ENCODE peak calls at places on chromosome 20, in five cellular contexts. C is aorta, S is kidney, P is spleen, J is mesendoderm. I is an unnamed sample.

GRCh38 chr20:46520976-46521579 is 7.7 kb upstream of the ZNF334 start:
- DNase-seq in J (peak; percentile 91), C (peak; percentile 53), S (no peak), P (peak; percentile 81), I (no peak)

GRCh38 chr20:54026300-54027064 is 43.9 kb downstream of the BCAS1 start:
- DNase-seq in S (no peak), P (no peak), C (no peak), J (no peak), I (no peak)

GRCh38 chr20:39057143-39057542 is 95.0 kb downstream of the DHX35 start:
- DNase-seq in S (no peak), C (no peak), P (no peak), J (no peak), I (no peak)

GRCh38 chr20:46056970-46057855 is 28.2 kb downstream of the SLC12A5 start:
- DNase-seq in J (peak; percentile 69), S (no peak), P (no peak), C (peak; percentile 70), I (peak; percentile 55)

GRCh38 chr20:17856024-17856564 is 112.5 kb downstream of the SNX5 start:
- DNase-seq in P (peak; percentile 83), C (peak; percentile 48), S (no peak), J (no peak), I (no peak)

GRCh38 chr20:1636621-1637020 is 16.8 kb upstream of the SIRPB1 start:
- DNase-seq in C (no peak), S (no peak), J (peak; percentile 46), P (no peak), I (no peak)

GRCh38 chr20:23214903-23215302 is 128.8 kb upstream of the CD93 start:
- DNase-seq in P (no peak), S (no peak), J (no peak), C (no peak), I (no peak)

GRCh38 chr20:23626040-23626620 is 11.6 kb downstream of the CST3 start:
- DNase-seq in S (no peak), P (no peak), J (peak; percentile 29), C (no peak), I (no peak)

GRCh38 chr20:44830995-44831394 is 20.6 kb upstream of the RIMS4 start:
- DNase-seq in J (no peak), P (no peak), C (no peak), S (no peak), I (no peak)

GRCh38 chr20:38523697-38524096 is 51.1 kb downstream of the RALGAPB start:
- DNase-seq in S (no peak), C (no peak), P (no peak), J (peak; percentile 10), I (no peak)

GRCh38 chr20:19021406-19022117 is 190.9 kb upstream of the SLC24A3 start:
- DNase-seq in S (no peak), C (no peak), P (no peak), J (no peak), I (no peak)

GRCh38 chr20:31821427-31821826 is 2.3 kb downstream of the MYLK2 start:
- DNase-seq in P (no peak), J (no peak), C (no peak), S (no peak), I (no peak)

GRCh38 chr20:23245553-23246128 is 105.0 kb upstream of the NXT1 start:
- DNase-seq in C (peak; percentile 82), S (no peak), J (peak; percentile 79), P (peak; percentile 88), I (peak; percentile 46)

GRCh38 chr20:56360133-56360898 is 1.5 kb downstream of the FAM210B start:
- DNase-seq in J (no peak), P (no peak), S (no peak), C (no peak), I (no peak)

GRCh38 chr20:1722513-1723050 is 65.0 kb upstream of the SIRPG start:
- DNase-seq in S (no peak), C (no peak), J (no peak), P (no peak), I (no peak)

GRCh38 chr20:40265872-40266533 is 423.0 kb downstream of the MAFB start:
- DNase-seq in P (no peak), S (no peak), J (peak; percentile 52), C (no peak), I (no peak)

GRCh38 chr20:50003253-50003656 is 20.5 kb downstream of the SNAI1 start:
- DNase-seq in P (no peak), S (no peak), C (no peak), J (no peak), I (no peak)

GRCh38 chr20:58330692-58331091 is 21.2 kb downstream of the RAB22A start:
- DNase-seq in C (no peak), J (no peak), S (no peak), P (no peak), I (peak; percentile 32)

GRCh38 chr20:21520702-21521595 is 7.1 kb upstream of the NKX2-2 start:
- DNase-seq in C (no peak), J (peak; percentile 67), S (no peak), P (no peak), I (no peak)

GRCh38 chr20:57652865-57653545 is 32.8 kb upstream of the ZBP1 start:
- DNase-seq in S (peak; percentile 73), C (no peak), J (no peak), P (peak; percentile 71), I (no peak)

GRCh38 chr20:4957939-4958362 is 43.4 kb downstream of the SLC23A2 start:
- DNase-seq in S (no peak), C (no peak), P (no peak), J (no peak), I (no peak)

GRCh38 chr20:38181207-38181693 is 16.2 kb upstream of the TGM2 start:
- DNase-seq in S (no peak), J (no peak), C (no peak), P (no peak), I (no peak)

GRCh38 chr20:10758446-10758845 is 84.6 kb upstream of the JAG1 start:
- DNase-seq in C (no peak), P (no peak), S (no peak), J (no peak), I (no peak)

GRCh38 chr20:15831201-15831600 is 742.0 kb downstream of the KIF16B start:
- DNase-seq in J (peak; percentile 8), P (no peak), C (no peak), S (no peak), I (no peak)
- H3K4me3 ChIP-seq in J (no peak overlapping the region), P (no peak overlapping the region), C (no peak overlapping the region), S (no peak overlapping the region), I (no peak overlapping the region)

GRCh38 chr20:14334306-14334930 is 3.0 kb downstream of the FLRT3 start:
- DNase-seq in S (no peak), P (no peak), C (no peak), J (peak; percentile 90), I (no peak)
- H3K4me3 ChIP-seq in S (peak overlapping the region; percentile 73), P (no peak overlapping the region), C (no peak overlapping the region), J (no peak overlapping the region), I (peak overlapping the region; percentile 64)

DNA sequence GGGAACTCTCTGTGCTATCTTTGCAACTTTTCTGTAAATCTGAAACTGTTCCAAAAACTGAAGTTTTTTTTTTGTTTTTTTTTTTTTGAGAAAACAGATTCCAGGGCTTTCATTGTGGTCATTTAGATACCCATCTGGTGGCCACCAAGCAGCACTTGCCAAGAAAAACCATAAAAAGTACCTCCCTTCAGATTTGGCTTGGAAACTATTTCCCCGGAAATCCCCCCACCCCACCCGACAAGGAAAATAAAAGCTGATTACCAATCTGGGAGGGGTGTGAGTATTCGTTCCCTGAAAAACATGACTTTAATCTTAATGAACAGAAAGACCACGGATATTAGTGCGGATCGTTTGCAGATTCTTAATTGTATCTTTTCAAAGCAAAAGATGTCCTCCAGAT is 1.9 kb downstream of the NFATC2 start:
- DNase-seq in P (no peak), S (no peak), C (no peak), J (no peak), I (no peak)
- H3K4me3 ChIP-seq in P (peak overlapping the region; percentile 77), S (peak overlapping the region; percentile 45), C (no peak overlapping the region), J (no peak overlapping the region), I (peak overlapping the region; percentile 75)

GRCh38 chr20:25081730-25082497 is at the start of gene VSX1:
- DNase-seq in J (no peak), P (peak; percentile 72), C (no peak), S (no peak), I (no peak)
- H3K4me3 ChIP-seq in J (no peak within 1 kb of the TSS), P (no peak within 1 kb of the TSS), C (no peak within 1 kb of the TSS), S (no peak within 1 kb of the TSS), I (peak within 1 kb of the TSS; percentile 1)

GRCh38 chr20:35542990-35543389 is 1.1 kb downstream of the ERGIC3 start:
- DNase-seq in J (no peak), C (no peak), S (no peak), P (no peak), I (no peak)
- H3K4me3 ChIP-seq in J (no peak overlapping the region), C (no peak overlapping the region), S (peak overlapping the region; percentile 87), P (no peak overlapping the region), I (no peak overlapping the region)

GRCh38 chr20:33442136-33443005 is 1.2 kb downstream of the SNTA1 start:
- DNase-seq in J (no peak), P (peak; percentile 68), S (no peak), C (no peak), I (no peak)

GRCh38 chr20:33443006-33443511 is 504 bp downstream of the SNTA1 start:
- DNase-seq in J (no peak), S (peak; percentile 84), P (peak; percentile 88), C (peak; percentile 60), I (peak; percentile 43)

GRCh38 chr20:33438481-33438880 is 5.1 kb downstream of the SNTA1 start:
- DNase-seq in J (no peak), C (no peak), S (no peak), P (no peak), I (no peak)

GRCh38 chr20:33443512-33444239 is at the start of gene SNTA1:
- DNase-seq in S (peak; percentile 96), J (peak; percentile 95), C (peak; percentile 96), P (peak; percentile 98), I (peak; percentile 94)

DNA sequence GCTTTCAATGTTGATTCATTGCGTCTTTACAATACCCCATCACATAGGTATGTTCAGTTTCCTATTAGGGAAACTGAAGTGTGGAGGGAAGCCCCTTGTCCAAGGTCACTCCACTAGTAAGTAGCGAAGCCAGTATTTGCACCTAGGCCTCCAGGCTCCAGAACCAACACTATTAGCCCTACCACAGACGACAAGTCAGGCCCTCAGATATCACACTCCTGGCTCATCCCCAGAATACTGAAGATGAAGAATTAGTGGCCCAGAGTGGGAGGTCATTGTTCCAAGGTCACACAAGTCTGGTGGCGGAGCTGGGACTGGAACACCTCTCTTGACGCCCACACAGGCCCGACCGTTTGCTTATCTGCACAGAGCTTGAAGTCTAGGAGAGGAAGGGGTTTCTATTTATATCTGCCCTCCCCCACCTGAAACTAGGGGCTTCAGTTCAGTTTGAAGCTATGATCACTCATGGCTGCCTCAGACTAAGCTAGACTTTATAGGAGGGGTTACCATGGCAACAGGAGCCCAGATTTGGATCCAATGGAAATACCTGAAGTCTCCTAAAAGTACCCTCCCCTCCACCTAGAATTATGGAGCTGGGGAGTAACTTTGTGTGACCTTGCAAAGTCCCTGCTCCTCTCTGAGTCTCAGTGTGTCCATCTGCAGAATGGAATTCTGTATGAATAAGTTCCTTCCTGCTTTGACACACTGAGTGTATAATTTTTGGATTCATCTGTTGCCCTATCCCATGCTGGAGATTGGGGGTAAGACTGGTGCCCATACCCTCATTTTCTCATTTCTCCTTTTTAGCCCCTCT is 2.2 kb downstream of the SNTA1 start:
- DNase-seq in P (no peak), C (no peak), J (peak; percentile 37), S (no peak), I (no peak)
- H3K4me3 ChIP-seq in P (no peak overlapping the region), C (no peak overlapping the region), J (no peak overlapping the region), S (peak overlapping the region; percentile 17), I (peak overlapping the region; percentile 71)

GRCh38 chr20:62928246-62928939 is 2.1 kb upstream of the DIDO1 start:
- DNase-seq in S (no peak), P (peak; percentile 77), C (no peak), J (peak; percentile 93), I (no peak)
- H3K4me3 ChIP-seq in S (peak overlapping the region; percentile 72), P (peak overlapping the region; percentile 62), C (no peak overlapping the region), J (peak overlapping the region; percentile 7), I (peak overlapping the region; percentile 61)

I was measured in psoas muscle.